ENCODE peak calls at places on chromosomes 13 and 19, in four cellular contexts. One of them, this sample, is unnamed.

GRCh38 chr19:54158812-54159351 is 639 bp downstream of the LENG1 start:
- DNase-seq in mesothelial cell of epicardium: no peak
- DNase-seq in PC-9: no peak
- DNase-seq in choroid plexus epithelial cell: peak; percentile 35
- DNase-seq in this sample: no peak

GRCh38 chr19:55014714-55015113 is 23.4 kb downstream of the GP6 start:
- DNase-seq in mesothelial cell of epicardium: no peak
- DNase-seq in PC-9: no peak
- DNase-seq in choroid plexus epithelial cell: no peak
- DNase-seq in this sample: no peak

GRCh38 chr19:53102186-53102585 is 1.0 kb downstream of the ZNF160 start:
- DNase-seq in mesothelial cell of epicardium: no peak
- DNase-seq in PC-9: no peak
- DNase-seq in choroid plexus epithelial cell: no peak
- DNase-seq in this sample: no peak

GRCh38 chr13:97855570-97855970 is 97.9 kb upstream of the IPO5 start:
- DNase-seq in mesothelial cell of epicardium: no peak
- DNase-seq in PC-9: peak; percentile 27
- DNase-seq in choroid plexus epithelial cell: peak; percentile 90
- DNase-seq in this sample: no peak

GRCh38 chr19:45187421-45188100 is 9.0 kb downstream of the BLOC1S3 start:
- DNase-seq in mesothelial cell of epicardium: no peak
- DNase-seq in PC-9: peak; percentile 21
- DNase-seq in choroid plexus epithelial cell: peak; percentile 19
- DNase-seq in this sample: no peak

GRCh38 chr13:94329754-94330551 is 149.5 kb downstream of the DCT start:
- DNase-seq in mesothelial cell of epicardium: no peak
- DNase-seq in PC-9: no peak
- DNase-seq in choroid plexus epithelial cell: peak; percentile 98
- DNase-seq in this sample: no peak

GRCh38 chr13:78787189-78787588 is 128.2 kb upstream of the OBI1 start:
- DNase-seq in mesothelial cell of epicardium: no peak
- DNase-seq in PC-9: no peak
- DNase-seq in choroid plexus epithelial cell: peak; percentile 0
- DNase-seq in this sample: no peak

GRCh38 chr19:16449330-16449961 is 22.3 kb downstream of the EPS15L1 start:
- DNase-seq in mesothelial cell of epicardium: no peak
- DNase-seq in PC-9: no peak
- DNase-seq in choroid plexus epithelial cell: peak; percentile 68
- DNase-seq in this sample: no peak

GRCh38 chr19:38120471-38121030 is 103.5 kb downstream of the DPF1 start:
- DNase-seq in mesothelial cell of epicardium: no peak
- DNase-seq in PC-9: no peak
- DNase-seq in choroid plexus epithelial cell: no peak
- DNase-seq in this sample: no peak

GRCh38 chr13:82933986-82934385 is 948.3 kb downstream of the SLITRK1 start:
- DNase-seq in mesothelial cell of epicardium: no peak
- DNase-seq in PC-9: no peak
- DNase-seq in choroid plexus epithelial cell: no peak
- DNase-seq in this sample: no peak

GRCh38 chr19:37594982-37595382 is 306 bp downstream of the ZNF540 start:
- DNase-seq in mesothelial cell of epicardium: no peak
- DNase-seq in PC-9: no peak
- DNase-seq in choroid plexus epithelial cell: peak; percentile 65
- DNase-seq in this sample: peak; percentile 75

GRCh38 chr13:48066310-48066989 is 28.5 kb downstream of the MED4 start:
- DNase-seq in mesothelial cell of epicardium: no peak
- DNase-seq in PC-9: no peak
- DNase-seq in choroid plexus epithelial cell: peak; percentile 47
- DNase-seq in this sample: no peak

GRCh38 chr19:48543121-48543710 is 8.8 kb upstream of the SULT2B1 start:
- DNase-seq in mesothelial cell of epicardium: peak; percentile 62
- DNase-seq in PC-9: peak; percentile 96
- DNase-seq in choroid plexus epithelial cell: no peak
- DNase-seq in this sample: peak; percentile 51

GRCh38 chr13:84132491-84132890 is 250.2 kb upstream of the SLITRK1 start:
- DNase-seq in mesothelial cell of epicardium: no peak
- DNase-seq in PC-9: no peak
- DNase-seq in choroid plexus epithelial cell: no peak
- DNase-seq in this sample: no peak

GRCh38 chr13:28819748-28820098 is 416 bp upstream of the MTUS2 start:
- DNase-seq in mesothelial cell of epicardium: peak; percentile 81
- DNase-seq in PC-9: no peak
- DNase-seq in choroid plexus epithelial cell: peak; percentile 55
- DNase-seq in this sample: no peak

GRCh38 chr13:20475927-20476691 is 49.5 kb downstream of the CRYL1 start:
- DNase-seq in mesothelial cell of epicardium: no peak
- DNase-seq in PC-9: no peak
- DNase-seq in choroid plexus epithelial cell: peak; percentile 79
- DNase-seq in this sample: no peak

GRCh38 chr13:94065741-94066140 is 413.7 kb downstream of the DCT start:
- DNase-seq in mesothelial cell of epicardium: no peak
- DNase-seq in PC-9: no peak
- DNase-seq in choroid plexus epithelial cell: peak; percentile 31
- DNase-seq in this sample: no peak

GRCh38 chr19:45451181-45451849 is 16.5 kb upstream of the FOSB start:
- DNase-seq in mesothelial cell of epicardium: no peak
- DNase-seq in PC-9: no peak
- DNase-seq in choroid plexus epithelial cell: peak; percentile 88
- DNase-seq in this sample: peak; percentile 51

DNA sequence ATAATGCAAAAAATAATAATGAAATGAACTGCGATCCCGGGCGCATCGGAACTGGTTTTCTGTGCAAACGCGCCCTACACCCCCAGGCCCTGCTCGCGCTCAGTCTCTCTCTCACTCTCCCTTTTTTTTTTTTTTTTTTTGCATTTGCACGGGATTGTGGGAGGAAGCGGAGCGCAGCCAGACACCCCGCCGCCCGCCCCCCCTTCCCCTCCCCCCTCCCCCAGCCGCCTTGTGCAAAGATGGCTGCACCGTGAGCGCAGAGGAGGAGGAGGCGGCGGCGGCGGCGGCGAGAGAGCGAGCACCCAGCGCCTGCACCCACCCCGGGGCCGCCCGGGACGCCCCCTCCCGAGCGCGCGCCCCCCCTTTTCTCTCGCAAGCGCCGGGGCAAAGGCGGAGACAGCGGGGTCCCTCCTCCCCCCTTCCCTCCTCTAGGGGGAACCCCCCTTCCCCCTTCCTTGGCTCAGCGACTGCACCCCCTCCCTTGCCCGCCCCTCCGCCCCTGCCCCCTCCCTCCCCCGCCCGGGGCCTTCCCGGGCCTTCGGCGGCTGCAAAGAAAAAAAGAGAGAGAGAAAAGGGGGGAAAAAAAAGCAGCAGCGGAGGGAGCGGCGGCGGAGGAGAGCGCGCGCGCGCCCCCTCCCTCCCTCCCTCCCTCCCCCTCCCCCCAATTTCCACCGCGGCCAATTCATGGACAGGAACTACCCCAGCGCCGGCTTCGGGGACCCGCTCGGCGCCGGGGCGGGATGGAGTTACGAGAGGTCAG is at the start of gene PRR12:
- DNase-seq in mesothelial cell of epicardium: peak; percentile 67
- DNase-seq in PC-9: peak; percentile 77
- DNase-seq in choroid plexus epithelial cell: peak; percentile 77
- DNase-seq in this sample: peak; percentile 84
- TF ChIP-seq CTCF in mesothelial cell of epicardium: no peak
- TF ChIP-seq CTCF in PC-9: no peak
- TF ChIP-seq CTCF in choroid plexus epithelial cell: no peak
- TF ChIP-seq CTCF in this sample: no peak

GRCh38 chr13:113058988-113059850 is 46.4 kb upstream of the F7 start:
- DNase-seq in mesothelial cell of epicardium: no peak
- DNase-seq in PC-9: no peak
- DNase-seq in choroid plexus epithelial cell: peak; percentile 2
- DNase-seq in this sample: no peak

GRCh38 chr13:113053801-113054604 is 51.6 kb upstream of the F7 start:
- DNase-seq in mesothelial cell of epicardium: no peak
- DNase-seq in PC-9: no peak
- DNase-seq in choroid plexus epithelial cell: no peak
- DNase-seq in this sample: no peak

GRCh38 chr13:113059891-113060290 is 45.7 kb upstream of the F7 start:
- DNase-seq in mesothelial cell of epicardium: no peak
- DNase-seq in PC-9: no peak
- DNase-seq in choroid plexus epithelial cell: no peak
- DNase-seq in this sample: no peak

GRCh38 chr13:113058129-113058987 is 47.2 kb upstream of the F7 start:
- DNase-seq in mesothelial cell of epicardium: no peak
- DNase-seq in PC-9: no peak
- DNase-seq in choroid plexus epithelial cell: no peak
- DNase-seq in this sample: no peak

DNA sequence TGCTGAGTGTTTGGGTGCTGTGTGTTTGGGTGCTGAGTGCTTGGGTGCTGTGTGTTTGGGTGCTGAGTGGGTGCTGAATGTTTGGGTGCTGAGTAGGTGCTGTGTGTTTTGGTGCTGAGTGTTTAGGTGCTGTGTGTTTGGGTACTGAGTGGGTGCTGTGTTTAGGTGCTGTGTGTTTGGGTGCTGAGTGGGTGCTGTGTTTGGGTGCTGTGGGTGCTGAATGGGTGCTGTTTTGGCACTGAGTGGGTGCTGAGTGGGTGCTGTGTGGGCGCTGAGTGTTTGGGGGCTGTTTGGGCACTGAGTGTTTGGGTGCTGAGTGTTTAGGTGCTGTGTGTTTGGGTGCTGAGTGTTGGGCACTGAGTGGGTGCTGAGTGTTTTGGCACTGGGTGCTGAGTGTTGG is 48.5 kb upstream of the F7 start:
- DNase-seq in mesothelial cell of epicardium: no peak
- DNase-seq in PC-9: no peak
- DNase-seq in choroid plexus epithelial cell: no peak
- DNase-seq in this sample: no peak
- TF ChIP-seq CTCF in mesothelial cell of epicardium: no peak
- TF ChIP-seq CTCF in PC-9: no peak
- TF ChIP-seq CTCF in choroid plexus epithelial cell: no peak
- TF ChIP-seq CTCF in this sample: no peak

DNA sequence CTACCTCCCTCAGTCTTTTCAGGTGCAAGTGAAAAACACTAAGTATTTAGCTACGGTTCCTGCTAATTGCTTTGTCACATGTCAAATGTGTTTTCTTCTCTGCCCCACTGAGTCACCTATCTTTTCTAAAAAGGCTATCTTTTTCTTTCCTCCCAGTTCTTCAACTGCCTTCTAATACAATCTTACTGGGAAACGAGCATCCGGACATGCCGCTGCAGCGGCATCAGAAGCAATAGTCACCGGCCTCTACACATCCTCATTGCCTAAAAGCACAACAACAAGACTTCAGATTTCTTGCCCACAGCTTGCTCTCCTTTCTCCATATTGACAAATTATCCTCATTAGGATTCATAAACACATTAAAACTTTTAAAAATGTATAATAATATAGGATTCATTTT is 1.2 kb downstream of the PCDH9 start:
- DNase-seq in mesothelial cell of epicardium: no peak
- DNase-seq in PC-9: no peak
- DNase-seq in choroid plexus epithelial cell: peak; percentile 39
- DNase-seq in this sample: no peak
- TF ChIP-seq CTCF in mesothelial cell of epicardium: no peak
- TF ChIP-seq CTCF in PC-9: no peak
- TF ChIP-seq CTCF in choroid plexus epithelial cell: no peak
- TF ChIP-seq CTCF in this sample: no peak

GRCh38 chr13:50801087-50801931 is 42.2 kb downstream of the DLEU7 start:
- DNase-seq in mesothelial cell of epicardium: peak; percentile 65
- DNase-seq in PC-9: peak; percentile 47
- DNase-seq in choroid plexus epithelial cell: peak; percentile 90
- DNase-seq in this sample: no peak

GRCh38 chr13:50810998-50811397 is 32.5 kb downstream of the DLEU7 start:
- DNase-seq in mesothelial cell of epicardium: no peak
- DNase-seq in PC-9: no peak
- DNase-seq in choroid plexus epithelial cell: no peak
- DNase-seq in this sample: no peak

GRCh38 chr13:50810468-50810867 is 33.0 kb downstream of the DLEU7 start:
- DNase-seq in mesothelial cell of epicardium: no peak
- DNase-seq in PC-9: no peak
- DNase-seq in choroid plexus epithelial cell: no peak
- DNase-seq in this sample: no peak

GRCh38 chr13:50809133-50810090 is 34.1 kb downstream of the DLEU7 start:
- DNase-seq in mesothelial cell of epicardium: no peak
- DNase-seq in PC-9: no peak
- DNase-seq in choroid plexus epithelial cell: no peak
- DNase-seq in this sample: no peak

DNA sequence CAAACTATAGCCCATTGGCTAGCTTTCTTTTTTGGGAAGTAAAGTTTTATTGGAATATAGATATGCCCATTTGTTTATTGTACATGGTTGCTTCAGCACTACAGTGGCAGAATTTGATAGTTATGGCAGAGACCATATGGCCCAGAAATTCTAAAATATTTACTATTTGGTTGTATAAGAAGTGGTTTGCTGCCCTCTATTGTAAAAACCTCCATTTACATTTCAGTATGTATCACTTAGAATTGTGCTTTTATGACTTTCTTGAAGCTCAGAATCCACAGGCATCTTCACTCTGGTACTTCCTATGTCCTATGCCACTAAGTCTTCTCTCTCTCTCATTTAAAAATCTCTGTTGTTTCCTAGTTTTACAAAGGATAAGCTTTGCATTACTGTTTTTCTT is 37.7 kb downstream of the DLEU7 start:
- DNase-seq in mesothelial cell of epicardium: no peak
- DNase-seq in PC-9: no peak
- DNase-seq in choroid plexus epithelial cell: peak; percentile 47
- DNase-seq in this sample: no peak
- TF ChIP-seq CTCF in mesothelial cell of epicardium: no peak
- TF ChIP-seq CTCF in PC-9: peak; percentile 58
- TF ChIP-seq CTCF in choroid plexus epithelial cell: no peak
- TF ChIP-seq CTCF in this sample: no peak

GRCh38 chr19:23283925-23284324 is 33.7 kb upstream of the ZNF724 start:
- DNase-seq in mesothelial cell of epicardium: no peak
- DNase-seq in PC-9: peak; percentile 47
- DNase-seq in choroid plexus epithelial cell: peak; percentile 65
- DNase-seq in this sample: peak; percentile 61
- TF ChIP-seq CTCF in mesothelial cell of epicardium: peak; percentile 47
- TF ChIP-seq CTCF in PC-9: peak; percentile 73
- TF ChIP-seq CTCF in choroid plexus epithelial cell: peak; percentile 77
- TF ChIP-seq CTCF in this sample: peak; percentile 55

GRCh38 chr13:60655268-60655667 is 258.2 kb downstream of the TDRD3 start:
- DNase-seq in mesothelial cell of epicardium: no peak
- DNase-seq in PC-9: no peak
- DNase-seq in choroid plexus epithelial cell: no peak
- DNase-seq in this sample: no peak

DNA sequence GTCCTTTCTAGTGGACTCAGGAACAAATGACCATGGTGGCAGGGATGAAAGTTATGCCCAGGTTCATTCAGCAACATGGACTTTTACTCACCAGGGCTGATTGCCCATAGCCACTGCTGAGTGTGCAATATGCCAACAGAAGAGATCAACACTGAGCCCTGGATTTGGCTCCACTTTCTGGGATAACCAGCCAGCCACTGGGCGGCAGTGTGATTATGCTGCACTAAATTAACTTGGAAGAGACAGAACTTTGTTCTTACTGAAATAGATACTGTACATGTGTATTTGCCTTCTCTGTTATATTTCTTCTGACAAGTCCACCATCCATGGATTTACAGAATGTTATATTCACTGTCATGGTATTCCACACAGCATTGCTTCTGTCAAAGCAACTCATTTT is 257.4 kb downstream of the TDRD3 start:
- DNase-seq in mesothelial cell of epicardium: no peak
- DNase-seq in PC-9: peak; percentile 10
- DNase-seq in choroid plexus epithelial cell: peak; percentile 22
- DNase-seq in this sample: no peak
- TF ChIP-seq CTCF in mesothelial cell of epicardium: no peak
- TF ChIP-seq CTCF in PC-9: peak; percentile 40
- TF ChIP-seq CTCF in choroid plexus epithelial cell: peak; percentile 49
- TF ChIP-seq CTCF in this sample: no peak

This sample was measured in Peyer's patch.